ENCODE peak calls at places on chromosomes 7 and 10, in nine cellular contexts. D, M, C, Z, G, E, O, W and L are unnamed samples.

GRCh38 chr10:1358860-1359598 is 302.8 kb downstream of the WDR37 start:
- DNase-seq in E (no peak), M (no peak), O (no peak), W (no peak), C (no peak), D (no peak), G (no peak), Z (no peak), L (no peak)

GRCh38 chr7:67487316-67487715 is 490.7 kb downstream of the TYW1 start:
- DNase-seq in O (no peak), Z (no peak), E (no peak), W (no peak), M (no peak), G (no peak), D (no peak), C (no peak), L (no peak)

GRCh38 chr7:47581821-47582747 is at the start of gene TNS3:
- DNase-seq in E (peak), G (peak), O (peak), W (no peak), Z (no peak), C (peak), D (no peak), M (no peak), L (no peak)

GRCh38 chr10:3678629-3679227 is 106.3 kb downstream of the KLF6 start:
- DNase-seq in W (no peak), M (no peak), O (no peak), D (no peak), G (no peak), Z (no peak), C (no peak), E (no peak), L (no peak)

GRCh38 chr7:41695661-41696322 is 7.1 kb downstream of the INHBA start:
- DNase-seq in C (peak), M (no peak), O (no peak), E (no peak), D (no peak), W (no peak), G (no peak), Z (no peak), L (no peak)

GRCh38 chr7:96414931-96415292 is 93.0 kb upstream of the SLC25A13 start:
- DNase-seq in M (no peak), D (no peak), Z (no peak), O (no peak), E (no peak), W (no peak), G (peak), C (peak), L (no peak)

GRCh38 chr10:30115391-30116253 is 56.2 kb upstream of the JCAD start:
- DNase-seq in W (peak), C (peak), D (no peak), M (no peak), G (peak), O (no peak), Z (no peak), E (no peak), L (no peak)

GRCh38 chr10:75487087-75487784 is 55.8 kb downstream of the LRMDA start:
- DNase-seq in W (peak), Z (no peak), D (no peak), M (no peak), G (no peak), O (no peak), C (no peak), E (no peak), L (no peak)

GRCh38 chr7:4763091-4763793 is 12.2 kb upstream of the AP5Z1 start:
- DNase-seq in Z (no peak), G (no peak), M (no peak), D (no peak), W (no peak), E (no peak), C (no peak), O (no peak), L (no peak)

GRCh38 chr10:119166111-119166500 is 592 bp upstream of the SFXN4 start:
- DNase-seq in D (no peak), C (no peak), W (no peak), Z (no peak), O (no peak), E (no peak), M (no peak), G (no peak), L (no peak)

GRCh38 chr10:126924180-126924914 is 19.1 kb downstream of the DOCK1 start:
- DNase-seq in W (no peak), O (no peak), E (no peak), C (no peak), Z (no peak), G (no peak), D (no peak), M (no peak), L (no peak)

GRCh38 chr7:105269397-105269796 is 119.3 kb downstream of the SRPK2 start:
- DNase-seq in G (no peak), M (no peak), W (no peak), D (no peak), E (no peak), O (no peak), C (peak), Z (no peak), L (no peak)

GRCh38 chr10:23094786-23095403 is 484 bp upstream of the MSRB2 start:
- DNase-seq in E (no peak), C (no peak), M (no peak), Z (no peak), O (no peak), D (no peak), G (no peak), W (no peak), L (no peak)

GRCh38 chr10:38163617-38164016 is 69.5 kb downstream of the ZNF37A start:
- DNase-seq in C (no peak), W (no peak), E (no peak), Z (no peak), O (no peak), D (no peak), G (no peak), M (no peak), L (no peak)

GRCh38 chr10:130044067-130045061 is 66.3 kb downstream of the C10orf143 start:
- DNase-seq in M (no peak), Z (no peak), C (no peak), W (no peak), D (no peak), O (no peak), G (no peak), E (no peak), L (no peak)

GRCh38 chr10:26869528-26869927 is 8.8 kb upstream of the ABI1 start:
- DNase-seq in C (no peak), O (no peak), E (no peak), Z (no peak), W (no peak), D (no peak), G (no peak), M (no peak), L (no peak)

GRCh38 chr7:92988941-92989540 is 128.7 kb downstream of the SAMD9 start:
- DNase-seq in C (peak), D (no peak), W (no peak), E (no peak), Z (no peak), G (no peak), M (peak), O (no peak), L (no peak)

GRCh38 chr7:92987543-92987942 is 130.2 kb downstream of the SAMD9 start:
- DNase-seq in G (no peak), C (peak), W (no peak), M (no peak), D (no peak), E (no peak), Z (no peak), O (no peak), L (no peak)

GRCh38 chr7:92991190-92991589 is 126.6 kb downstream of the SAMD9 start:
- DNase-seq in W (no peak), O (no peak), M (no peak), G (no peak), D (no peak), E (no peak), Z (no peak), C (no peak), L (no peak)

GRCh38 chr7:92987095-92987494 is 130.7 kb downstream of the SAMD9 start:
- DNase-seq in E (no peak), O (no peak), G (no peak), D (no peak), C (peak), M (peak), W (no peak), Z (no peak), L (no peak)

GRCh38 chr7:92988051-92988450 is 129.7 kb downstream of the SAMD9 start:
- DNase-seq in W (no peak), O (no peak), Z (no peak), G (no peak), D (no peak), M (no peak), C (peak), E (no peak), L (no peak)
- TF ChIP-seq CTCF in W (no peak), O (peak), Z (no peak), G (peak), D (peak), M (peak), C (peak), E (no peak), L (no peak)

GRCh38 chr7:102469972-102470825 is 5.4 kb downstream of the LRWD1 start:
- DNase-seq in C (no peak), G (no peak), M (no peak), D (no peak), W (no peak), O (no peak), E (no peak), Z (no peak), L (peak)
- TF ChIP-seq CTCF in C (no peak), G (no peak), M (no peak), D (no peak), W (no peak), O (no peak), E (no peak), Z (no peak), L (no peak)

DNA sequence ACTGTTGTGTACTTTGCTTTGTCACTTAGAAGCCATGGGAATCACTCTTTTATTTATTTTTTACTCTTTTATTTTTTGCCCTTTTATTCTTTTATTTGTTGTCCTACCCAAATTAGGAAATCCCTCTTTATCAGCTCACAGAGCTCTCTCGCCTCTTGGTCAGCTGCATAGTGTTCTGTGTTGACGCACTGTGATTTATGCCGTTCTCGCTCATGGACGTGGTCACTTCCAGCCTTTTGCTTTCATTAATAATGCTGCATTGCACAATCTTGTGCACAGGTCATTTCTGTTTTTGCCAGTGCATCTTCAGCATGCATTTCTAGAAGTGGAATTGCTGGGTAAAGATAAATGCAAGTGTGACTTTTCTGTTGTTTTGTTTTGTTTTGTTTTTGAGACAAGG is 42.3 kb downstream of the FBH1 start:
- DNase-seq in D (no peak), E (no peak), W (no peak), G (no peak), M (no peak), Z (no peak), C (no peak), O (peak), L (no peak)
- TF ChIP-seq CTCF in D (no peak), E (no peak), W (no peak), G (no peak), M (no peak), Z (no peak), C (no peak), O (no peak), L (no peak)

DNA sequence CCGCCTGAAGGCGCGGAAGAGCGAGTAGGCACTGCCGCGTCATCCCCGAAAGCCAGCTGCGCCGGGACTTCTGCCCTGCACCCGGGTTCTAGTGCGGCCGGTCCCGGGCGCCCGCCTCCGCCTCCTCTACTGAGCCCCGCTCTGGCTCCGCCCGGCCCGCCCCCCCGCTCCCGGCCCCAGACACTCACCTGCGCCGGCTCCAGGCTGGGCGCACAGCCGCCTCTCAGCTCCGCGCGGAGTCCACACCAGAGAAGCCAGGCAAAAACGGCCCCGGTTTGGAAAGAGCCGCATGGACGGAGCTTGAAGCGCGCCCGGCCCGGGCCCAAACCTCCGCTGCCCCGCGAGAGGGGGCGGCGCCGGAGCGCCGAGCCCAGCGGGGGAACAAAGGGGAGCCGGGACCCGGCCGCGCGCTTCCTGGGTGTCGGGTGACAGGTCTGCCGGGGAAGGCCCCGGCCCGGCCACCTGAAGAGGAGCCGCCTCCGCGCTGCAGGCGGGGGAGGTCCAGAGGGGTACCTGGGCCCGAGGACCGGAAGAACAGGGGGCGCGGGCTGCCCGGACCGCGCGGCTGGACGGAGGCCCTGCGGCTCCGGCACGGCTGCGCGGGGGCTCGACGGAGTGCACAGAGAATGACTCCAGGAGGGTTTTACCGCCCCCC is 168.2 kb downstream of the NRF1 start:
- DNase-seq in E (peak), D (no peak), O (no peak), C (no peak), W (no peak), M (no peak), G (peak), Z (no peak), L (no peak)
- TF ChIP-seq CTCF in E (no peak), D (no peak), O (no peak), C (no peak), W (no peak), M (no peak), G (no peak), Z (no peak), L (no peak)

GRCh38 chr7:141167376-141167964 is 93.6 kb downstream of the TMEM178B start:
- DNase-seq in O (no peak), E (no peak), Z (no peak), C (no peak), G (no peak), W (no peak), M (no peak), D (no peak), L (no peak)
- TF ChIP-seq CTCF in O (no peak), E (no peak), Z (no peak), C (no peak), G (no peak), W (no peak), M (no peak), D (no peak), L (no peak)

DNA sequence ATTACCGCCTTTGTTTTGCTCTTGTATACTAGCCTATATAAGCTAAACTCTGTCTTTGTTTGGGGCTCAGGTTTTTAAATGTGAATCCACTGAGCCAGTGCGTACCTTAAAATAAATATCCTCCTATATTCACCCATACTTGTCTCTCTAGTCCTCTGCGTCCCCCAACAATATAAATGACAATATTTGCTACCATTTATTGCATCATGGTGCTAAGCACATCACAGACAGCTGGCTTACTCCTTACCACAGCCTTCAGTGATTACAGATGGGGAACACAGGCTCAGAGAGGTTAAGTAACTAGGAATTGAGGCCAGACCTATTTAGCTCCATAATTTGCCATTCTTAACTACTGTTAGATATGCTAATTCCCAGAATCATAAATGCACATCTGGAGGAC is 3.4 kb upstream of the ADCK2 start:
- DNase-seq in E (no peak), D (no peak), G (no peak), W (no peak), Z (no peak), M (no peak), O (no peak), C (no peak), L (no peak)
- TF ChIP-seq CTCF in E (no peak), D (no peak), G (no peak), W (no peak), Z (no peak), M (no peak), O (no peak), C (no peak), L (no peak)

DNA sequence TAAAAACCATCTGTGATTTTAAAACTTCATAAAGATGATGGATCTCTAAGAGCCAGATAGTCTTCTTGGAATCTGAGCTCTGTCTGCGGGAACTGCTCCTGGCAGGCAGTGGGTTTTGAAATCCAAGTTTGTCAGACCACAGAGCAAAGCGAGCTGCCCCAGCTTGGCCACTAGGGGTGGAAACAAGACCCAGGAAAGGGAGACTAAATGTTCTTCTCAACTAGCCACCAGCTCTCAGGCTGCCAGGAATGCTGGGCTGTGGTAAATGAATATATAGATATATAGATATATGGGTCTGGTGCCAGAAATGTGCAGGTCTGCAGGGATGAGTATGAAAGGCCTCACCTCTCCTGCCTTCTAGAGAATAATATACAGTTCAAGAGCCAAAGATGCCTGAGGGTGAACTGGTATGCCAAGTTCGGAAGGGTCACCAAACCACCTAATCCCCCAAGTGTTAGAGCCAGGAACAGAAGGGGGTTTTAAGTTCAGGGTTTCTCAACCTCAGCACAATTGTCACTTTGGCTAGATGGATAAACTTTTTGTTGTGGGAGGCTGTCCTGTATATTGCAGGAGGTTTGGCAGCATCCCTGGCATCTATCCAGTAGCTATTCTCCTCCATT is 208.7 kb downstream of the KCNMA1 start:
- DNase-seq in E (no peak), W (peak), D (peak), C (peak), G (peak), O (peak), Z (no peak), M (no peak), L (no peak)
- TF ChIP-seq CTCF in E (no peak), W (peak), D (peak), C (peak), G (peak), O (peak), Z (peak), M (peak), L (peak)

DNA sequence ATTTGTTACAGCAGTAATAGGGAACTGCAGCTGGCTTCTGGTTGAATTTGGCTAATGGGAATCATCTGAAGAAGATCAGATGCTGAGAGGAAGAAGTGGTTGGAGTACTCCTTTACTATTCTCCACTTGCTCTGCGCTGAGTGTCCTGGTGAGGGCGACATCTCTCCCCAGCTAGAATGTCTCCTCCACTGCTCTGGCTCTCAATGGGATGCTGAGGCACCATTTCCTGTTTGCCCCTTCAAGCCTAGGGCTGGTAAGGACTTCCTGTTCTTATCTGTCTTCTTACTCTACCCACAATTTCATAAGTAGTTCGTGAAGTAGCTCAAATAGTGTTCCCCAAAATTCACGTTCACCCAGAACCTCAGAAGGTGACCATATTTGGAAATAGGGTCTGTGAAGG is 43.2 kb upstream of the TES start:
- DNase-seq in O (no peak), W (no peak), G (no peak), M (no peak), D (no peak), Z (no peak), C (no peak), E (no peak), L (no peak)
- TF ChIP-seq CTCF in O (no peak), W (no peak), G (no peak), M (no peak), D (no peak), Z (no peak), C (peak), E (no peak), L (peak)

GRCh38 chr10:77575271-77576006 is 62.2 kb downstream of the KCNMA1 start:
- DNase-seq in E (no peak), D (no peak), O (no peak), Z (no peak), M (no peak), G (no peak), C (no peak), W (no peak), L (no peak)

GRCh38 chr10:77576007-77576367 is 61.6 kb downstream of the KCNMA1 start:
- DNase-seq in C (no peak), G (no peak), Z (no peak), D (no peak), O (no peak), E (no peak), W (no peak), M (no peak), L (no peak)

GRCh38 chr10:77576633-77577032 is 61.0 kb downstream of the KCNMA1 start:
- DNase-seq in C (no peak), O (no peak), Z (no peak), E (no peak), D (no peak), M (no peak), W (no peak), G (no peak), L (no peak)

GRCh38 chr10:77571490-77571889 is 66.1 kb downstream of the KCNMA1 start:
- DNase-seq in D (no peak), M (no peak), O (no peak), G (no peak), E (no peak), C (no peak), Z (no peak), W (no peak), L (no peak)

GRCh38 chr10:77574436-77574835 is 63.2 kb downstream of the KCNMA1 start:
- DNase-seq in O (no peak), D (no peak), G (no peak), M (no peak), E (no peak), Z (no peak), W (no peak), C (no peak), L (no peak)
- TF ChIP-seq CTCF in O (no peak), D (peak), G (no peak), M (no peak), E (no peak), Z (peak), W (no peak), C (peak), L (peak)